ENCODE peak calls at places on chromosomes 11 and 22, in eight cellular contexts. M, I, A, D, Z, B, F and J are unnamed samples.

GRCh38 chr11:14908214-14908880 is 16.3 kb upstream of the CYP2R1 start:
- DNase-seq in M (no peak), I (peak), A (peak), D (peak), Z (peak), B (peak), F (no peak), J (peak)

GRCh38 chr11:92246637-92247036 is 22.0 kb downstream of the FAT3 start:
- DNase-seq in M (no peak), I (no peak), A (no peak), D (no peak), Z (no peak), B (no peak), F (no peak), J (peak)

GRCh38 chr11:86438685-86439084 is 64.0 kb downstream of the CCDC81 start:
- DNase-seq in M (no peak), I (no peak), A (peak), D (peak), Z (no peak), B (no peak), F (no peak), J (peak)

GRCh38 chr11:73757598-73757997 is 3.3 kb downstream of the RAB6A start:
- DNase-seq in M (no peak), I (no peak), A (no peak), D (peak), Z (no peak), B (no peak), F (no peak), J (peak)

GRCh38 chr11:67322049-67322448 is 18.7 kb downstream of the SSH3 start:
- DNase-seq in M (no peak), I (no peak), A (no peak), D (no peak), Z (no peak), B (no peak), F (no peak), J (no peak)

GRCh38 chr22:28810839-28811491 is 10.6 kb upstream of the XBP1 start:
- DNase-seq in M (no peak), I (no peak), A (no peak), D (no peak), Z (no peak), B (no peak), F (no peak), J (no peak)

GRCh38 chr11:15893080-15893492 is 463.3 kb downstream of the SOX6 start:
- DNase-seq in M (no peak), I (no peak), A (peak), D (peak), Z (no peak), B (peak), F (no peak), J (peak)

GRCh38 chr11:83054001-83054400 is 17.7 kb downstream of the RAB30 start:
- DNase-seq in M (no peak), I (no peak), A (no peak), D (no peak), Z (no peak), B (no peak), F (no peak), J (no peak)

GRCh38 chr11:19698493-19699292 is 13.9 kb upstream of the NAV2 start:
- DNase-seq in M (no peak), I (peak), A (peak), D (peak), Z (no peak), B (no peak), F (no peak), J (peak)

GRCh38 chr11:61115498-61116224 is 13.4 kb downstream of the CD5 start:
- DNase-seq in M (no peak), I (no peak), A (no peak), D (no peak), Z (no peak), B (no peak), F (no peak), J (no peak)

GRCh38 chr22:45212992-45213751 is 27.5 kb downstream of the KIAA0930 start:
- DNase-seq in M (no peak), I (peak), A (peak), D (peak), Z (no peak), B (peak), F (no peak), J (peak)

GRCh38 chr11:88555018-88555828 is 217.7 kb upstream of the CTSC start:
- DNase-seq in M (no peak), I (peak), A (peak), D (peak), Z (no peak), B (no peak), F (peak), J (peak)

GRCh38 chr22:41893591-41894375 is 21.1 kb downstream of the SHISA8 start:
- DNase-seq in M (no peak), I (no peak), A (no peak), D (no peak), Z (no peak), B (no peak), F (no peak), J (no peak)

GRCh38 chr11:114260077-114260476 is 36.1 kb upstream of the NNMT start:
- DNase-seq in M (no peak), I (no peak), A (no peak), D (no peak), Z (no peak), B (no peak), F (no peak), J (no peak)

DNA sequence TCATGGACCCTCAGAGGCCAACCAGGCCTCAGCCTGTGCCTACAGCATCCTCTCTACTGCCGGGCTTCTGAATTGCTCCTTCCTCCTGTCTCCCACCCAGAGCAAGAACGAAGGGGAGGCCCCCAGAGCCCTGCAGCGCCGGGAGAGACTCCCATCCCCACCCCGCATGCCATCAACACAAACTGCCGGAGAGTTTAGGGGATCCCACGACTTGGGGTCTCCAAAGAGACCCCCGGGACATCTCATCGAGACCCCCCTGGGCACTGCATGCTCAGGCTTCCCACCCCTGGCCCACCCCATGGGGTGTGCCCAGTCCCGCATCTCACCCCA is 8.3 kb upstream of the CD81 start:
- DNase-seq in M (no peak), I (no peak), A (no peak), D (no peak), Z (no peak), B (no peak), F (no peak), J (no peak)
- H3K9ac ChIP-seq in M (no peak), I (no peak), A (no peak), D (no peak), Z (no peak), B (no peak), F (no peak), J (no peak)

GRCh38 chr11:1705121-1706052 is 8.4 kb downstream of the KRTAP5-6 start:
- DNase-seq in M (no peak), I (no peak), A (no peak), D (no peak), Z (no peak), B (no peak), F (no peak), J (peak)
- H2AFZ ChIP-seq in M (no peak), I (no peak), A (no peak), D (no peak), Z (no peak), B (no peak), F (peak), J (peak)

GRCh38 chr11:65920035-65920802 is 993 bp downstream of the DRAP1 start:
- DNase-seq in M (no peak), I (peak), A (no peak), D (no peak), Z (no peak), B (no peak), F (no peak), J (no peak)
- H3K9ac ChIP-seq in M (peak), I (peak), A (peak), D (peak), Z (no peak), B (peak), F (peak), J (peak)

DNA sequence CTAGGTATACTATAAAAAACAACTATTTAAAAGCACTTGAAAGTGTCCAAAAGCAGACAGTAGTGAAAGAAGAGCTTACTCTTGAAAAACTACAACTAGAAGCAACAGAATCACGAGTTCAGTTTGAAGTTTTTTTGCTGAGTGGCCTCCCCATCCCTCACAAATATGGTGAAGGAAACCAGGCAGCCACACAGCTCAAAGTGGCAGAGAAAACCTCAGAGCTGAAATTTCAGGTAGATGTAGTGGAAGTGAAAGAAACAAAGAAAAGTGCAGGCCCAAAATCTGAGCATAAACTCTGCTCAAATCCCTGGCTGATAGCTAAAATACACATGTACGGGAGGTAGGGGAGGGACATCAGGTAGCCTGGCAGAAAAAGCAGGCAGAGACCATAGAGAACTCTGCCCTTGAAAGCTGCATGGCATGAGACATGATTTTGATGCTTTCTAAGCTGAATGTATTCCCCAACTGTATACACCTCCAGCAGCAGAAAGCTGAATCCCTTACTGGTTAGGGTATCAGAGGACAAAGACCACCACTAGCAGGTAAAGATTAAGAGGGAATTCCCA is 12.1 kb downstream of the BTBD10 start:
- DNase-seq in M (no peak), I (no peak), A (no peak), D (no peak), Z (no peak), B (no peak), F (no peak), J (no peak)
- H2AFZ ChIP-seq in M (no peak), I (no peak), A (no peak), D (no peak), Z (no peak), B (no peak), F (no peak), J (no peak)

GRCh38 chr11:577611-577894 is 1.3 kb downstream of the PHRF1 start:
- DNase-seq in M (no peak), I (no peak), A (no peak), D (no peak), Z (no peak), B (no peak), F (no peak), J (no peak)

GRCh38 chr11:576791-577610 is 731 bp downstream of the PHRF1 start:
- DNase-seq in M (no peak), I (peak), A (no peak), D (peak), Z (no peak), B (no peak), F (no peak), J (no peak)

GRCh38 chr11:579830-580601 is 3.7 kb downstream of the PHRF1 start:
- DNase-seq in M (no peak), I (peak), A (peak), D (no peak), Z (no peak), B (no peak), F (no peak), J (no peak)

GRCh38 chr11:575996-576756 is at the start of gene PHRF1:
- DNase-seq in M (peak), I (peak), A (peak), D (peak), Z (peak), B (peak), F (peak), J (peak)

DNA sequence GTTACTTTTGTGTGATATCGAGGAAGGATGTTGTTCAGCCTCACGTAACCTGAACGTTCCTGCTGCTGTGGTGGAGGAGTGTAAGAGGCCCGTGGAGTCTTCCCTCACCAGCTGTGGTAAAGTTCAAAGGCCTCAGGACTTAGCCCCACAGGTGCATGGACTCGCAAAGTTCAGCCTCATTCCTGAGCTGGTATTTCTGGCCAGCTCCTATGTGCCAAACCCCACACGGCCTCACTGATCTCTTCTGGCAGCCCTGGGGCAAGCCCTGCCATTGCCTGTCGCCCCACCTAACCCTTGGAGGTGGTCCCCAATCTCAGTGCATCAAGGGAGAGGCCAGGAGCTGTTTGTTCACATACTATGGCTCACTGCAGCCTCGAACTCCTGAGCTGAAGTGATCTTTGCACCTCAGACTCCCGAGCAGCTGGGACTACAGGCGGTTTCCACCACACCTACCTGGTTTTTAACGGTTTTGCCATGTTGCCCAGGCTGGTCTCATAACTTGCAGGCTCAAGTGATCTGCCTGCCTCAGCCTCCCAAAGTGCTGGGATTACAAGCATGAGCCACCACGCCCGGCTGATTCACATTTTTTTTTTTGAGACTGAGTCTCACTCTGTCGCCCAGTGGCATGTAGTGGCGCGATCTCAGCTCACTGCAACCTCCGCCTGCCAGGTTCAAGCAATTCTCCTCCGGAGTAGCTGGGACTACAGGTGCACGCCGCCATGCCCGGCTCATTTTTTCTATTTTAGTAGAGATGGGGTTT is 2.2 kb downstream of the PHRF1 start:
- DNase-seq in M (no peak), I (no peak), A (no peak), D (no peak), Z (no peak), B (no peak), F (no peak), J (peak)
- H3K9ac ChIP-seq in M (peak), I (peak), A (no peak), D (no peak), Z (peak), B (peak), F (peak), J (no peak)